ENCODE peak calls at places on chromosomes 6 and 20, in six cellular contexts. Z is HCT116; E is cardiac fibroblast; T is activated naive CD4-positive, alpha-beta T cell; H is endothelial cell; S is NCI-H2171. F is an unnamed sample.

GRCh38 chr20:3168079-3168828 is 5.1 kb downstream of the LZTS3 start:
- DNase-seq in Z (no peak), S (no peak), H (no peak), T (no peak), E (no peak), F (no peak)

GRCh38 chr20:13355386-13355785 is 134.3 kb downstream of the ISM1 start:
- DNase-seq in E (no peak), Z (no peak), T (no peak), H (no peak), S (no peak), F (no peak)

GRCh38 chr20:24614341-24614740 is 144.9 kb downstream of the SYNDIG1 start:
- DNase-seq in S (no peak), T (no peak), Z (no peak), H (no peak), E (no peak), F (no peak)

GRCh38 chr6:4262506-4262905 is 127.1 kb upstream of the ECI2 start:
- DNase-seq in H (no peak), Z (no peak), T (no peak), E (no peak), S (no peak), F (no peak)

GRCh38 chr20:12798286-12798685 is 210.5 kb upstream of the SPTLC3 start:
- DNase-seq in H (no peak), E (no peak), S (no peak), T (no peak), Z (no peak), F (no peak)

GRCh38 chr6:129929433-129929832 is 68.3 kb upstream of the TMEM244 start:
- DNase-seq in Z (no peak), H (no peak), S (no peak), E (peak), T (no peak), F (peak)

GRCh38 chr6:84074988-84075781 is 41.6 kb downstream of the MRAP2 start:
- DNase-seq in T (no peak), S (no peak), H (no peak), Z (peak), E (peak), F (peak)

GRCh38 chr6:159084493-159085091 is 39.8 kb upstream of the TAGAP start:
- DNase-seq in H (no peak), S (no peak), T (no peak), Z (no peak), E (peak), F (peak)

GRCh38 chr6:25627001-25627400 is 25.0 kb upstream of the SCGN start:
- DNase-seq in S (no peak), T (no peak), H (no peak), Z (no peak), E (no peak), F (no peak)

F was measured in foreskin fibroblast.